ENCODE peak calls at places on chromosomes 12 and 14, in seven cellular contexts. Y is stomach, D is COR-L47, S is HS-5, Z is left ventricle myocardium inferior, B is GDM1, W is activated T-helper 1 cell treated with Interleukin-2 at 50 U/mL for 16 hours. A is an unnamed sample.

GRCh38 chr14:59087240-59087639 is 101.2 kb upstream of the DAAM1 start:
- DNase-seq in Y (no peak), D (no peak), S (no peak), Z (no peak), B (no peak), W (no peak), A (no peak)

GRCh38 chr12:106195638-106196037 is 52.2 kb downstream of the CKAP4 start:
- DNase-seq in Y (peak), D (no peak), S (no peak), Z (peak), B (no peak), W (no peak), A (no peak)

GRCh38 chr12:27198036-27198435 is 46.0 kb upstream of the STK38L start:
- DNase-seq in Y (no peak), D (no peak), S (no peak), Z (no peak), B (no peak), W (no peak), A (no peak)

GRCh38 chr14:62077676-62078261 is 315.5 kb downstream of the SNAPC1 start:
- DNase-seq in Y (no peak), D (no peak), S (no peak), Z (no peak), B (no peak), W (no peak), A (no peak)

GRCh38 chr12:113726254-113726819 is 239.8 kb downstream of the RBM19 start:
- DNase-seq in Y (no peak), D (no peak), S (no peak), Z (no peak), B (no peak), W (no peak), A (no peak)

GRCh38 chr12:34401659-34402227 is 379.4 kb downstream of the ALG10 start:
- DNase-seq in Y (peak), D (no peak), S (no peak), Z (peak), B (no peak), W (no peak), A (no peak)

GRCh38 chr12:77374687-77375086 is 309.3 kb upstream of the E2F7 start:
- DNase-seq in Y (no peak), D (no peak), S (no peak), Z (no peak), B (no peak), W (no peak), A (no peak)

GRCh38 chr12:94187351-94187750 is 39.0 kb downstream of the PLXNC1 start:
- DNase-seq in Y (no peak), D (peak), S (no peak), Z (no peak), B (no peak), W (no peak), A (no peak)

GRCh38 chr12:27979145-27979544 is 6.6 kb upstream of the PTHLH start:
- DNase-seq in Y (no peak), D (no peak), S (no peak), Z (no peak), B (no peak), W (no peak), A (no peak)

GRCh38 chr12:6183689-6184441 is 16.3 kb upstream of the CD9 start:
- DNase-seq in Y (peak), D (no peak), S (no peak), Z (no peak), B (no peak), W (no peak), A (no peak)

GRCh38 chr12:103645202-103645601 is 58.1 kb downstream of the STAB2 start:
- DNase-seq in Y (no peak), D (no peak), S (no peak), Z (no peak), B (no peak), W (no peak), A (no peak)